ENCODE peak calls at places on chromosomes 4 and X, in eight cellular contexts. I, Z, C, J, T, K, W and A are unnamed samples.

GRCh38 chr4:157204634-157205244 is 15.8 kb upstream of the GRIA2 start:
- DNase-seq in J (peak; percentile 1), W (peak; percentile 30), I (no peak), K (peak; percentile 32), C (peak; percentile 9), T (no peak), Z (no peak), A (no peak)

GRCh38 chr4:139619644-139620043 is 46.0 kb upstream of the MGST2 start:
- DNase-seq in C (peak; percentile 58), W (peak; percentile 23), K (no peak), J (no peak), Z (no peak), I (no peak), T (no peak), A (no peak)

GRCh38 chr4:76210502-76210901 is 3.1 kb downstream of the SCARB2 start:
- DNase-seq in Z (no peak), K (no peak), J (no peak), W (no peak), I (no peak), C (no peak), T (no peak), A (no peak)

GRCh38 chr4:1857931-1858330 is 2.0 kb upstream of the LETM1 start:
- DNase-seq in W (no peak), I (no peak), Z (no peak), T (no peak), K (no peak), C (no peak), J (no peak), A (no peak)

GRCh38 chr4:83172371-83172770 is 57.8 kb upstream of the PLAC8 start:
- DNase-seq in C (no peak), K (no peak), J (no peak), T (no peak), I (no peak), Z (no peak), W (no peak), A (no peak)

GRCh38 chr4:1511441-1512041 is 105.3 kb upstream of the NKX1-1 start:
- DNase-seq in W (no peak), C (no peak), K (peak; percentile 43), T (peak; percentile 17), Z (no peak), J (peak; percentile 36), I (peak; percentile 78), A (peak; percentile 23)

GRCh38 chr4:118738999-118739690 is 54.0 kb downstream of the METTL14 start:
- DNase-seq in K (no peak), C (no peak), J (no peak), W (no peak), I (no peak), T (no peak), Z (no peak), A (no peak)

GRCh38 chr4:8539661-8540060 is 40.5 kb upstream of the GPR78 start:
- DNase-seq in T (no peak), K (no peak), C (no peak), Z (no peak), J (no peak), I (peak; percentile 23), W (no peak), A (no peak)

GRCh38 chr4:169773889-169774288 is 16.1 kb upstream of the HPF1 start:
- DNase-seq in T (no peak), Z (no peak), W (no peak), I (no peak), J (no peak), K (no peak), C (no peak), A (no peak)

GRCh38 chr4:77695769-77696168 is 90.1 kb downstream of the CXCL13 start:
- DNase-seq in C (no peak), J (peak; percentile 97), K (no peak), Z (no peak), T (no peak), W (no peak), I (no peak), A (no peak)

GRCh38 chrX:110851780-110852179 is 56.2 kb upstream of the CHRDL1 start:
- DNase-seq in K (peak; percentile 43), J (peak; percentile 2), I (peak; percentile 37), C (no peak), T (no peak), W (no peak), Z (peak; percentile 46), A (no peak)

GRCh38 chr4:142402925-142403324 is 443.2 kb downstream of the INPP4B start:
- DNase-seq in W (no peak), K (peak; percentile 6), Z (no peak), C (no peak), I (no peak), T (peak; percentile 16), J (peak; percentile 39), A (no peak)

GRCh38 chrX:45063319-45064095 is 137.2 kb downstream of the DIPK2B start:
- DNase-seq in Z (no peak), T (no peak), C (no peak), K (no peak), J (peak; percentile 7), W (no peak), I (peak; percentile 58), A (no peak)

GRCh38 chrX:18956322-18957032 is 27.4 kb downstream of the PHKA2 start:
- DNase-seq in I (no peak), J (no peak), Z (no peak), T (no peak), K (no peak), C (no peak), W (no peak), A (no peak)

GRCh38 chr4:47852121-47852520 is 14.3 kb upstream of the CORIN start:
- DNase-seq in W (no peak), I (no peak), Z (no peak), J (peak; percentile 92), T (no peak), K (no peak), C (no peak), A (no peak)

GRCh38 chr4:72715299-72715698 is 146.3 kb upstream of the ADAMTS3 start:
- DNase-seq in Z (no peak), C (no peak), T (no peak), J (no peak), K (no peak), I (no peak), W (no peak), A (no peak)

GRCh38 chr4:13541176-13541604 is 3.1 kb downstream of the NKX3-2 start:
- DNase-seq in J (no peak), T (no peak), W (no peak), K (no peak), C (no peak), I (no peak), Z (no peak), A (no peak)

GRCh38 chrX:46597774-46598173 is 24.2 kb downstream of the CHST7 start:
- DNase-seq in T (no peak), W (no peak), J (no peak), K (no peak), Z (no peak), I (no peak), C (no peak), A (no peak)

GRCh38 chrX:149948001-149948400 is 9.7 kb upstream of the EOLA2 start:
- DNase-seq in C (no peak), J (no peak), K (no peak), Z (no peak), W (no peak), I (no peak), T (no peak), A (no peak)

GRCh38 chr4:100738388-100739165 is 220.8 kb upstream of the EMCN start:
- DNase-seq in I (no peak), T (peak; percentile 16), K (peak; percentile 2), C (peak; percentile 94), Z (peak; percentile 31), W (peak; percentile 36), J (peak; percentile 68), A (no peak)

GRCh38 chr4:126860308-126860707 is 772.4 kb upstream of the INTU start:
- DNase-seq in Z (no peak), J (no peak), I (no peak), K (no peak), T (no peak), W (no peak), C (no peak), A (no peak)

DNA sequence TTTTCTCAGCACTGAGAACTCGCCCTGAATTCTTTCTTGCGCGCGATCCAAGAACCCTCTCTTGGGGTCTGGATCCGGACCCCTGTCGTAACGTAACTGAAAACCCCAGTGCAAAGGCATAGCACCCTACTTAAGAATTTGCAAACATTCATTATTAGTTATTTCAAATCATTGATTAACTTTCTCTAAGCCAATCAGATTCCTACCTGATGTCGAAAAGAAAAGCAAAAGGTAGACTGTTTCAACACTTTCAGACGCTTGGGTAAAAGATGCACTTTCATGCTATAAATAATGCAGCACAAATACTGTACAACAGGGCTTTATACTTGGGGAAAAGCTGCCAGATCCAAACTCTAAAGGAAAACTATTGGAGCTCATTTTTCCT is 817 bp upstream of the WDR19 start:
- DNase-seq in W (no peak), K (no peak), Z (no peak), J (no peak), T (no peak), C (no peak), I (no peak), A (no peak)
- H3K4me3 ChIP-seq in W (peak overlapping the region; percentile 22), K (no peak overlapping the region), Z (peak overlapping the region; percentile 87), J (no peak overlapping the region), T (peak overlapping the region; percentile 33), C (no peak overlapping the region), I (peak overlapping the region; percentile 88), A (peak overlapping the region; percentile 28)

DNA sequence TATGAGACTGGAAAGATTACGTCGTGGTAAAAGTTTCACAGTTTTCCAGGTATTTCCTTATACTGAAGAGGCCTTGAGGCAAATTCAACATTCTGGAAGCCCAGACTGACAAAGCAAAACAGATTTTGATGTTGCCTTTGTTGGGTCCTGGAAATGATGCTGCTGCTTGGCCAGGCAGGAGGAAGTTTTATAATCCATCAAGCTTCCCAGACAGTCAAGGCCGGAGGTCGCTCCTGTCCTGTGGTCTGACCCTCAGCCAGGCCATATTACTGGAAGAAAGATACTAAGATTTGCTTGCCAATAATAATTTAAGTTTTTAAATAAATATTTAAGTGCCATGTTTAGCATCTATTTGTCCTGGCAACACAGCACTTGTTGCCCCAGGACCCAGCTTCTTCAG is 63.4 kb downstream of the TAPT1 start:
- DNase-seq in W (no peak), Z (no peak), K (no peak), T (no peak), J (no peak), C (no peak), I (no peak), A (no peak)
- H3K36me3 ChIP-seq in W (peaks cover 20% of the 10 kb centered on the region), Z (peaks cover 27% of the 10 kb centered on the region), K (peaks cover 24% of the 10 kb centered on the region), T (peaks cover 83% of the 10 kb centered on the region), J (peaks cover 21% of the 10 kb centered on the region), C (peaks cover 11% of the 10 kb centered on the region), I (peaks cover 2% of the 10 kb centered on the region), A (no peaks in the 10 kb centered on the region)

DNA sequence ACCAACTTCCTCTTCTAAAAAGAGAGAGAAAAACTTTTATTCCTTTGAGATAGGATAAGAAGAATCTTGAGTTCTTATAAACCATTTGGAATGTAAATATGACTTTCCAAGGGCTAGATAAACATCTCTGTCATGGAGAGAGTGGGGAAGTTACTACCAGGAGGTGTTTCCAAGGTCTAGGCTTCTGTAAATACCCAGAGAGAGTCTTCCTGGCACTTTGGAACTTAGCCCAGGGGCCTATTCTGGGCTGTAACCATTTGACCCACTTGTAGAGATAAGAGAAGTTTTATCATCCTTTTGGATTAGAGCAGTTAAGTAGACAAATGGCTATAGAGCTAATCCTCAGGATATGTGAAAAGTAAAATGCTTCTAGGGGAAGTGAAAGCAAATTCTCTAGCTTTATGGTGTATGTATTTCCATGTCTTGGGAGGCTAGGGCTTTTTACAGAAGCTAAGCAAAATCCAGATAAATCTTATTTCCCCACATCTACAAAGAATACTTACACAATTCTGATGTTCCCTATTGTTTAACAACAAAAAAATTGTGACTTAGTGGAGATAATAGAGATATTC is 51.1 kb downstream of the MCUB start:
- DNase-seq in I (no peak), T (no peak), K (no peak), Z (no peak), J (peak; percentile 82), W (no peak), C (peak; percentile 69), A (peak; percentile 5)
- H3K4me1 ChIP-seq in I (no peaks in the 10 kb centered on the region), T (no peaks in the 10 kb centered on the region), K (no peaks in the 10 kb centered on the region), Z (no peaks in the 10 kb centered on the region), J (no peaks in the 10 kb centered on the region), W (no peaks in the 10 kb centered on the region), C (no peaks in the 10 kb centered on the region), A (peaks cover 22% of the 10 kb centered on the region)

GRCh38 chr4:17895481-17895880 is 84.7 kb downstream of the NCAPG start:
- DNase-seq in T (no peak), C (no peak), Z (no peak), W (no peak), K (no peak), I (no peak), J (no peak), A (no peak)
- H3K4me3 ChIP-seq in T (no peak overlapping the region), C (no peak overlapping the region), Z (no peak overlapping the region), W (no peak overlapping the region), K (no peak overlapping the region), I (no peak overlapping the region), J (no peak overlapping the region), A (no peak overlapping the region)